ENCODE peak calls at places on chromosomes 16 and 17, in five cellular contexts. N is transverse colon, B is NB4, A is A549, M is spleen. S is an unnamed sample.

GRCh38 chr17:55266051-55266957 is 1.5 kb downstream of the HLF start:
- DNase-seq in N (no peak), B (no peak), A (no peak), M (peak; percentile 72), S (no peak)

GRCh38 chr16:17607624-17608023 is 136.9 kb upstream of the XYLT1 start:
- DNase-seq in N (no peak), B (no peak), A (no peak), M (no peak), S (no peak)

GRCh38 chr17:6753006-6753445 is 2.8 kb upstream of the XAF1 start:
- DNase-seq in N (peak; percentile 31), B (peak; percentile 82), A (no peak), M (peak; percentile 80), S (no peak)

GRCh38 chr17:82693168-82693867 is 5.2 kb downstream of the RAB40B start:
- DNase-seq in N (no peak), B (no peak), A (no peak), M (no peak), S (no peak)

GRCh38 chr17:39781814-39782213 is 44.1 kb downstream of the GRB7 start:
- DNase-seq in N (no peak), B (no peak), A (no peak), M (no peak), S (no peak)

GRCh38 chr17:58679263-58680037 is 12.4 kb downstream of the TEX14 start:
- DNase-seq in N (no peak), B (peak; percentile 91), A (peak; percentile 71), M (no peak), S (no peak)

GRCh38 chr16:11306997-11307638 is 26.0 kb upstream of the PRM1 start:
- DNase-seq in N (no peak), B (peak; percentile 93), A (no peak), M (no peak), S (no peak)

GRCh38 chr16:14545346-14545884 is 84.6 kb downstream of the PARN start:
- DNase-seq in N (no peak), B (no peak), A (no peak), M (no peak), S (no peak)

GRCh38 chr17:4536742-4537411 is 18.3 kb downstream of the MYBBP1A start:
- DNase-seq in N (no peak), B (peak; percentile 37), A (no peak), M (no peak), S (no peak)

GRCh38 chr17:37067555-37068111 is 118.9 kb downstream of the AATF start:
- DNase-seq in N (peak; percentile 71), B (no peak), A (peak; percentile 91), M (no peak), S (peak; percentile 39)

GRCh38 chr16:26442333-26442732 is 624.4 kb upstream of the C16orf82 start:
- DNase-seq in N (no peak), B (no peak), A (no peak), M (no peak), S (no peak)

GRCh38 chr17:81516439-81516838 is 3.8 kb upstream of the ACTG1 start:
- DNase-seq in N (peak; percentile 11), B (no peak), A (no peak), M (peak; percentile 82), S (no peak)

GRCh38 chr16:2687531-2688308 is 5.4 kb downstream of the KCTD5 start:
- DNase-seq in N (no peak), B (no peak), A (no peak), M (peak; percentile 69), S (no peak)

GRCh38 chr16:10080031-10080772 is 102.0 kb downstream of the GRIN2A start:
- DNase-seq in N (no peak), B (no peak), A (no peak), M (no peak), S (peak; percentile 50)

GRCh38 chr16:68399456-68399855 is 48.9 kb downstream of the SMPD3 start:
- DNase-seq in N (no peak), B (peak; percentile 44), A (no peak), M (peak; percentile 29), S (no peak)

GRCh38 chr16:1152123-1152638 is 725 bp upstream of the CACNA1H start:
- DNase-seq in N (no peak), B (no peak), A (peak; percentile 24), M (peak; percentile 81), S (no peak)

GRCh38 chr17:27596571-27597187 is 34.3 kb upstream of the LGALS9 start:
- DNase-seq in N (no peak), B (no peak), A (no peak), M (no peak), S (no peak)

GRCh38 chr17:1473170-1473569 is 17.1 kb upstream of the CRK start:
- DNase-seq in N (no peak), B (peak; percentile 57), A (no peak), M (no peak), S (no peak)

GRCh38 chr17:19312406-19312805 is 50.1 kb downstream of the B9D1 start:
- DNase-seq in N (no peak), B (no peak), A (no peak), M (peak; percentile 77), S (no peak)

GRCh38 chr17:27455914-27456680 is at the start of gene KSR1:
- DNase-seq in N (peak; percentile 89), B (peak; percentile 88), A (peak; percentile 85), M (peak; percentile 97), S (peak; percentile 66)

GRCh38 chr17:75814900-75815373 is 29.3 kb downstream of the UNC13D start:
- DNase-seq in N (no peak), B (no peak), A (no peak), M (no peak), S (no peak)

GRCh38 chr17:10022416-10022815 is 117.3 kb upstream of the RCVRN start:
- DNase-seq in N (no peak), B (no peak), A (no peak), M (no peak), S (no peak)

GRCh38 chr17:11238710-11239109 is 2.3 kb upstream of the SHISA6 start:
- DNase-seq in N (no peak), B (peak; percentile 20), A (no peak), M (no peak), S (no peak)

DNA sequence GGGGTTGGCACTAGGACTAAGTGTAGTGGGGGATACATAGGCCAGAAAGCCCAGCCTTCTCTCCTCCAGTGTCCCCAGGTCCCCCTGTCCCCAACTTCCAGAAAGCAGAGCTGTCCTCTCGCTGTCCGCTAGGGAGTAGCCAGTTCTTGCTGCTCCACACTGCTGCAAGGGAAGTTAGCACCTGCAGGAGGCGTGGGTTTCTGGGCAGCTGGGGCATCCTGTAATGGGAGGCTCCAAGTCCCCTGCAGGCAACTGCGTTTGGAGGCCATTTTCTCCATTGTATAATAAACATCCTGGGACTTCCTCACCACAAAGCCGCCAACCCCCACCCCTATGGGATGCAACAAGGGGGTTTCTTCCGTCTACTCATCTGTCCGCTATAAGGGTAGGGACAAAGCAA is 1.7 kb downstream of the RPRML start:
- DNase-seq in N (peak; percentile 19), B (peak; percentile 63), A (peak; percentile 73), M (peak; percentile 32), S (no peak)
- TF ChIP-seq CTCF in N (no peak), B (peak; percentile 44), A (peak; percentile 24), M (no peak), S (no peak)

GRCh38 chr16:27867122-27868110 is 196.1 kb downstream of the GSG1L start:
- DNase-seq in N (peak; percentile 71), B (peak; percentile 51), A (peak; percentile 56), M (peak; percentile 76), S (peak; percentile 54)
- TF ChIP-seq POLR2A in N (no peak), B (no peak), A (no peak), M (no peak), S (no peak)

DNA sequence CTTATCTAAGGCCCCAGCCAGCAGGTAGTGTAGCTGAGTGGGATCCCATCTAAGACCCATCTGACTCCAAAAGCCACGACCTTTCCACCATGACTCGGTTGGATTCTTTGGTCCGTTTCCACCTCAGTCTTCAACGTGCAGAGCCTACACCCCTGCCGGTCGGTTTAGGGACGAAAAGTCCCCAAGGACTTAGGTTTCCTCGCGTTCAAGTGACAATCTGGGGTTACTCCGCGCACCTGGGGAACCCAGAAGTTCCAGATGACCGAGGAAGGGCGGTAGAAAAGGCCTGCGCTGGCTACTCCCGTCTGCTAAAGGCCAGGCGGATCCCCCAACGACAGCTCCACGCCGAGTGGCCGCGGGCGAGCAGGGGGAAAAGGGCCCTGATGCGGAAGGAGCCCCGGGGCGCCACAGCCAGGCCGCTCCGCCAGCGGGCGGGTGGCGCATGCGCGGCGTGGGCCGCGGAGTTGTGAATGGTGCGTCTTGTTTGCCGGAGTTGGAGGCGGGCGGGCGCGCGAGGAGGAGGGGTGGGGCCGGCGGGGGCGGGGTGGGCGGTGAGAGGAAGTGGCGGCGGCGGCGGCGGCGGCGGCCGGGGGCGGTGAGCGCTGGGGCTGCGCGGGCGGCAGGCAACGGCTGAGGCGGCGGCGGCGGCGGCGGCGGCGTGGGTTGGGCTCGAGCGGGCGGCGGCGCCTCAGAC is at the start of gene CBFB:
- DNase-seq in N (peak; percentile 93), B (peak; percentile 97), A (peak; percentile 97), M (peak; percentile 98), S (peak; percentile 86)
- TF ChIP-seq CTCF in N (peak; percentile 17), B (peak; percentile 1), A (no peak), M (no peak), S (peak; percentile 31)

GRCh38 chr16:85805442-85806045 is 6.0 kb downstream of the COX4I1 start:
- DNase-seq in N (no peak), B (no peak), A (no peak), M (no peak), S (peak; percentile 27)
- TF ChIP-seq POLR2A in N (no peak), B (no peak), A (no peak), M (no peak), S (no peak)

GRCh38 chr16:28924399-28924761 is 658 bp downstream of the RABEP2 start:
- DNase-seq in N (peak; percentile 47), B (no peak), A (no peak), M (peak; percentile 90), S (no peak)
- TF ChIP-seq CTCF in N (peak; percentile 33), B (no peak), A (no peak), M (no peak), S (peak; percentile 61)

DNA sequence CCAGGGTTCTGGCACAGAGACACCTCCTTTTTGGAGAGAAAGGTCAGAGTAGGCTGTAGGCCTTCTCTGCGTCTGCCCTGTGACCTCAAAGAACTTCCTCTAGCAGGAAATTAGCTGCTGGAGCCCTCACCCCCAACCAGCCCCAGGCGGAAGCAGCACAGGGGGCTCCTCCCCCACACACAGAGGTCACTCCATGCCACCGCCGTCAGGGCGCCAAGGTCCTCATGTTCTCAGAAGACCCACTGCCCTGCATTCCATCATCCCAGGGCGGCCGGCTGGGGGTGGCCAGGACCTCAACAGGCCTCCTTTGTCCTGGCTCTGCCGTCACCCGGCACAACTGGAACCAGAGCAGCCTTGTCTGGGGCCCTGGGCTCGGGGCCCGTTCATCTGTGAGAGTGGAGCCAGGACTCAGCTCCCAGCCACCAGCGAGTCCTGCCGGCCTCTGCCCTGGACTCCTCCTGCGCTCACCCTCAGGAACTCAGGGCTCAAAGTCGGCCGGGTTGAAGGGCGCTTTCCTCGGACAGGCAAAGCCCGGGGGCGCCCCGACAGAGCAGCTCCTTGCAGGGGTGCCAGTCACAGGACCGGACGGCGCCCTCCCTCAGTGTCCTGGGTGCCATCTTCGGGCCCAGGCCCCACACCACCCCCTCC is 1.2 kb downstream of the TMC6 start:
- DNase-seq in N (peak; percentile 75), B (peak; percentile 91), A (no peak), M (peak; percentile 96), S (peak; percentile 68)
- TF ChIP-seq POLR2A in N (peak; percentile 47), B (peak; percentile 41), A (no peak), M (peak; percentile 30), S (no peak)